ENCODE peak calls at places on chromosomes 5 and 9, in five cellular contexts. X is spleen, S is A172, F is NCI-H2081, B is C1 segment of cervical spinal cord. R is an unnamed sample.

GRCh38 chr9:35726876-35727438 is 5.0 kb downstream of the TLN1 start:
- DNase-seq in B (no peak), X (peak), F (peak), S (peak), R (peak)

GRCh38 chr5:102528600-102528999 is 29.8 kb upstream of the SLCO6A1 start:
- DNase-seq in X (no peak), B (no peak), F (no peak), S (no peak), R (peak)

GRCh38 chr9:110185806-110186205 is 22.2 kb downstream of the C9orf152 start:
- DNase-seq in B (no peak), S (no peak), F (no peak), X (no peak), R (no peak)

GRCh38 chr5:133581918-133582317 is 30.4 kb downstream of the FSTL4 start:
- DNase-seq in F (peak), X (no peak), S (no peak), B (no peak), R (no peak)

GRCh38 chr5:61333351-61334223 is 1.5 kb downstream of the ZSWIM6 start:
- DNase-seq in X (peak), B (no peak), F (peak), S (no peak), R (no peak)

GRCh38 chr5:55650391-55650790 is 61.7 kb downstream of the SLC38A9 start:
- DNase-seq in S (peak), B (no peak), F (no peak), X (no peak), R (no peak)

GRCh38 chr9:68507098-68507795 is 33.4 kb downstream of the TMEM252 start:
- DNase-seq in S (peak), X (no peak), B (no peak), F (peak), R (no peak)

GRCh38 chr5:6632324-6632930 is 417 bp downstream of the NSUN2 start:
- DNase-seq in F (peak), X (no peak), S (peak), B (no peak), R (peak)

GRCh38 chr5:35838370-35839042 is 18.2 kb upstream of the IL7R start:
- DNase-seq in F (no peak), B (no peak), X (no peak), S (no peak), R (no peak)

GRCh38 chr9:84858373-84858772 is 188.8 kb downstream of the NTRK2 start:
- DNase-seq in X (no peak), S (no peak), F (no peak), B (no peak), R (no peak)

GRCh38 chr9:129748249-129748648 is 4.6 kb downstream of the PTGES start:
- DNase-seq in F (no peak), B (no peak), X (no peak), S (no peak), R (no peak)

GRCh38 chr5:173598686-173599085 is 17.8 kb downstream of the BOD1 start:
- DNase-seq in F (no peak), B (no peak), S (no peak), X (no peak), R (no peak)

GRCh38 chr9:113540466-113540865 is 76.9 kb downstream of the RGS3 start:
- DNase-seq in B (no peak), X (peak), S (no peak), F (no peak), R (no peak)

GRCh38 chr5:144139586-144139985 is 30.9 kb downstream of the YIPF5 start:
- DNase-seq in S (no peak), X (no peak), F (no peak), B (peak), R (peak)

GRCh38 chr9:9003184-9003583 is 1203.6 kb upstream of the DMAC1 start:
- DNase-seq in F (peak), B (peak), X (no peak), S (no peak), R (peak)

GRCh38 chr5:157303667-157304327 is 37.9 kb downstream of the CYFIP2 start:
- DNase-seq in B (no peak), F (peak), X (no peak), S (no peak), R (no peak)

GRCh38 chr9:75889977-75890540 is 414 bp upstream of the PCSK5 start:
- DNase-seq in X (no peak), B (peak), S (peak), F (peak), R (peak)

GRCh38 chr5:104977530-104977929 is 1414.9 kb upstream of the NUDT12 start:
- DNase-seq in X (no peak), B (no peak), S (no peak), F (peak), R (no peak)

GRCh38 chr5:145811834-145812625 is 23.1 kb downstream of the PRELID2 start:
- DNase-seq in B (no peak), X (no peak), F (peak), S (peak), R (peak)

GRCh38 chr9:21688108-21689102 is 114.0 kb upstream of the MTAP start:
- DNase-seq in X (no peak), S (no peak), F (no peak), B (peak), R (peak)